ENCODE peak calls at places on chromosome 11, in four cellular contexts. One of them, this sample, is unnamed.

GRCh38 chr11:88680806-88681205 is 343.3 kb upstream of the CTSC start:
- DNase-seq in neural progenitor cell: no peak
- DNase-seq in DND-41: no peak
- DNase-seq in PC-9: no peak
- DNase-seq in this sample: peak; percentile 25

GRCh38 chr11:5476184-5476819 is 12.2 kb upstream of the OR52D1 start:
- DNase-seq in neural progenitor cell: peak; percentile 73
- DNase-seq in DND-41: peak; percentile 34
- DNase-seq in PC-9: peak; percentile 4
- DNase-seq in this sample: peak; percentile 13

GRCh38 chr11:98307827-98308491 is 712.8 kb upstream of the CNTN5 start:
- DNase-seq in DND-41: no peak
- DNase-seq in neural progenitor cell: no peak
- DNase-seq in PC-9: no peak
- DNase-seq in this sample: no peak

GRCh38 chr11:70668204-70669202 is 270.2 kb downstream of the CTTN start:
- DNase-seq in PC-9: peak; percentile 56
- DNase-seq in neural progenitor cell: no peak
- DNase-seq in DND-41: no peak
- DNase-seq in this sample: no peak

GRCh38 chr11:86938203-86938899 is 16.8 kb downstream of the FZD4 start:
- DNase-seq in neural progenitor cell: no peak
- DNase-seq in DND-41: no peak
- DNase-seq in PC-9: no peak
- DNase-seq in this sample: no peak

GRCh38 chr11:73542175-73542574 is 55.7 kb downstream of the FAM168A start:
- DNase-seq in neural progenitor cell: no peak
- DNase-seq in DND-41: no peak
- DNase-seq in PC-9: no peak
- DNase-seq in this sample: no peak

GRCh38 chr11:27950339-27950738 is 157.6 kb downstream of the KIF18A start:
- DNase-seq in neural progenitor cell: no peak
- DNase-seq in PC-9: no peak
- DNase-seq in DND-41: no peak
- DNase-seq in this sample: no peak

GRCh38 chr11:110130642-110131238 is 37.5 kb downstream of the ZC3H12C start:
- DNase-seq in neural progenitor cell: peak; percentile 93
- DNase-seq in PC-9: no peak
- DNase-seq in DND-41: no peak
- DNase-seq in this sample: peak; percentile 80

GRCh38 chr11:87081358-87081757 is 43.6 kb downstream of the TMEM135 start:
- DNase-seq in DND-41: no peak
- DNase-seq in PC-9: no peak
- DNase-seq in neural progenitor cell: no peak
- DNase-seq in this sample: no peak

DNA sequence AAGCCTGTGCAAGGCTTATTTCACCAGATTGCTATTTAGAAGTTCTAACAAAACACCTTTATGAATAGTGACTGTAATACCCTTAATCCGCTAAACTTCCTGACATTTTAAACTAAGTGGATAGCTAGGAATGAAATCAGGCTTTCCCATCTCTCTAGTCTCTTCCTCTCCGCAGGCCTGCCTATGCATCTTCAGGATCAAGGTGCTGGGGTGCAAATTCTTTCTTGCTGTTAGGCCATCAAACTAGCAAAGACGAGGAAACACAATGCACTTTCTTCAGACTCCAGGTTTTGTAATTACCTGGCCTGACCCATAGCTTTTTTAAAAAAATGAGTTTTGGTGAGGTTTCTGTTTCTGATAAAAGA is 149.4 kb downstream of the DBX1 start:
- DNase-seq in PC-9: no peak
- DNase-seq in neural progenitor cell: no peak
- DNase-seq in DND-41: no peak
- DNase-seq in this sample: no peak
- H3K4me2 ChIP-seq in PC-9: peak overlapping the region; percentile 56
- H3K4me2 ChIP-seq in neural progenitor cell: no peak overlapping the region
- H3K4me2 ChIP-seq in DND-41: no peak overlapping the region
- H3K4me2 ChIP-seq in this sample: peak overlapping the region; percentile 67

GRCh38 chr11:114615448-114616361 is 20.1 kb upstream of the NXPE4 start:
- DNase-seq in DND-41: no peak
- DNase-seq in PC-9: no peak
- DNase-seq in neural progenitor cell: no peak
- DNase-seq in this sample: no peak
- H3K9me3 ChIP-seq in DND-41: peaks cover 63% of the 10 kb centered on the region
- H3K9me3 ChIP-seq in PC-9: no peaks in the 10 kb centered on the region
- H3K9me3 ChIP-seq in neural progenitor cell: peaks cover 18% of the 10 kb centered on the region
- H3K9me3 ChIP-seq in this sample: peaks cover 2% of the 10 kb centered on the region

DNA sequence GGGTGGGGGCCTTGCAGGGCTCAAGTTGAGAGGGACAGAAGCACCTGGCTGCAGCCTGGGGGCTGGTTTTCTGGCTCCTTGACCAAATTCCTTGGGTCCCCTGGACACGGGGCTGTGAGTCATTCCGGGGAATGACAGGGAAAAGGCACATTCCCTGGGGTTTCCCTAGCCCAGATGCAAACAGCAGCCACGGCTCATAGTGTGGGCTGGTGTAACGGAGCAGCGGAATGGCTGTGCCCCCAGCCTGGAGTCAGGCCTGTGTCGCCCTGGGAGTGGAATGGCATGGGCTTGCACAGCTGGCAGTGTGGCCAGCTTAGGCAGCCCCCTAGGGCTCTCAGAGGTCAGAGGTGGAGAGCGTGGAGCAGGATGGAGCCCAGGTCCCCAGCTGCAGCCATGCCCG is 77.6 kb upstream of the KCNQ1OT1 start:
- DNase-seq in PC-9: peak; percentile 78
- DNase-seq in neural progenitor cell: no peak
- DNase-seq in DND-41: no peak
- DNase-seq in this sample: no peak
- H3K4me2 ChIP-seq in PC-9: no peak overlapping the region
- H3K4me2 ChIP-seq in neural progenitor cell: no peak overlapping the region
- H3K4me2 ChIP-seq in DND-41: no peak overlapping the region
- H3K4me2 ChIP-seq in this sample: no peak overlapping the region

DNA sequence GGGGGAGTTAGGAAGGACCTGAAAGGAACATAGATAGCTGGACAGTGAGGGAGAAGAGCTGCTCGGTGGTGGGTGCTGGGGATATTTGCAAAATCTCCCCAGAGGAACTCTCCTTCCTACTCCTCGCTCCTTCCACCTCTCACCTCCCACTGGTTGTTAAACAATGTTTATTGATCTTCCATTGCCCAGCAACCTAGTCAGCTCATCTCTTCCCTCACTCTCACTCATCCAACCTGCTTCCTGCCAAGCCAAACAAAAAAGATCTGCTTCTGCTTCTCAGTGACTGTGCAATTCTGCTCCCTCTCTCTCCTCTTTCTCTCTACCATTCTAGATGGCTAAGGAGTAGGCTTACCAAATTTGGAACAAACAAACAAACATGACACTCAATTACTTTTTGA is 115.0 kb downstream of the SLC1A2 start:
- DNase-seq in PC-9: no peak
- DNase-seq in neural progenitor cell: no peak
- DNase-seq in DND-41: no peak
- DNase-seq in this sample: no peak
- H3K9me3 ChIP-seq in PC-9: no peaks in the 10 kb centered on the region
- H3K9me3 ChIP-seq in neural progenitor cell: no peaks in the 10 kb centered on the region
- H3K9me3 ChIP-seq in DND-41: no peaks in the 10 kb centered on the region
- H3K9me3 ChIP-seq in this sample: no peaks in the 10 kb centered on the region

GRCh38 chr11:62553839-62554361 is 7.3 kb upstream of the AHNAK start:
- DNase-seq in neural progenitor cell: no peak
- DNase-seq in DND-41: no peak
- DNase-seq in PC-9: peak; percentile 74
- DNase-seq in this sample: peak; percentile 95
- H3K4me2 ChIP-seq in neural progenitor cell: peak overlapping the region; percentile 63
- H3K4me2 ChIP-seq in DND-41: no peak overlapping the region
- H3K4me2 ChIP-seq in PC-9: peak overlapping the region; percentile 95
- H3K4me2 ChIP-seq in this sample: peak overlapping the region; percentile 96

DNA sequence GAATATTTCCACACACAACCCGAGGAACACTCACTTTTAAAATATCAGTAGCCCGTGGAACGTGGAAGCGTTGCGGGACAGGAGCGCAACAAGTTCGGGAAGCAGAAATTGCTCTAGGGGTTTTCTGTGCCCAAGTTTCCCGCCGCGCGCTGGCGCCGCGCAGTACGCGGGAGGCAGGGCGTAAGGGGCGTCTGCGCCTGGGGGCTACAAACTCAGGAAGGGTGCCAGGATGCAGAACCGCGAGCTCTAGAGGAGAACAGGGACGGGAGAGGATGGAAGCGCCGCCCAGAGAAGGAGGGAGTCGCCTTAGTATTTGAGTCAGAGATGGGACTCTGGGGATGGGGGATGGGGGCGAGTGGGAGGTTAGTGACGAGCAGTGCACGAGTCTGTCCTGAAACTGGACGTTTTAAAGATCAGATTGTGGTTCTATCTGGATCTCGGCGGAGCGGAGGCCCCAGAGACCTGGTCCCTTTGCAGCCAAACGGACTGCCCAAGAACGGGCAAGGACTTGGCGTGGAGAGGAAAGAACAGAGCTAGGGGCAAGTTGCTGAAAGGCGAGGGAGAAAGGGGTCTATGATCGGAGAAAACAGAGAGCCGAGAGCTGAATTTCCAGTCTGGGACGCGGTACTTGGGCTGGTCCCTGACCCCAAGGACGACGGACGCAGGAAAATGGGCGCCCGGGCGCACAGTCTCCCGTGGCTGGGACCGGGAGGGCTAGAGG is 4.7 kb downstream of the BSX start:
- DNase-seq in PC-9: no peak
- DNase-seq in neural progenitor cell: peak; percentile 73
- DNase-seq in DND-41: no peak
- DNase-seq in this sample: no peak
- H3K9me3 ChIP-seq in PC-9: no peaks in the 10 kb centered on the region
- H3K9me3 ChIP-seq in neural progenitor cell: no peaks in the 10 kb centered on the region
- H3K9me3 ChIP-seq in DND-41: no peaks in the 10 kb centered on the region
- H3K9me3 ChIP-seq in this sample: no peaks in the 10 kb centered on the region

GRCh38 chr11:113551645-113552044 is 76.4 kb upstream of the DRD2 start:
- DNase-seq in DND-41: no peak
- DNase-seq in PC-9: no peak
- DNase-seq in neural progenitor cell: no peak
- DNase-seq in this sample: no peak

GRCh38 chr11:113554531-113554930 is 79.3 kb upstream of the DRD2 start:
- DNase-seq in neural progenitor cell: no peak
- DNase-seq in PC-9: no peak
- DNase-seq in DND-41: no peak
- DNase-seq in this sample: no peak

GRCh38 chr11:113553905-113554304 is 78.7 kb upstream of the DRD2 start:
- DNase-seq in PC-9: no peak
- DNase-seq in neural progenitor cell: peak; percentile 31
- DNase-seq in DND-41: no peak
- DNase-seq in this sample: no peak

GRCh38 chr11:113552271-113552670 is 77.1 kb upstream of the DRD2 start:
- DNase-seq in PC-9: no peak
- DNase-seq in DND-41: no peak
- DNase-seq in neural progenitor cell: no peak
- DNase-seq in this sample: no peak

GRCh38 chr11:113553235-113553634 is 78.0 kb upstream of the DRD2 start:
- DNase-seq in PC-9: no peak
- DNase-seq in DND-41: no peak
- DNase-seq in neural progenitor cell: peak; percentile 59
- DNase-seq in this sample: peak; percentile 95
- H3K4me2 ChIP-seq in PC-9: no peak overlapping the region
- H3K4me2 ChIP-seq in DND-41: no peak overlapping the region
- H3K4me2 ChIP-seq in neural progenitor cell: no peak overlapping the region
- H3K4me2 ChIP-seq in this sample: peak overlapping the region; percentile 59

This sample was measured in keratinocyte.